ENCODE peak calls at places on chromosomes 7 and 10, in five cellular contexts. S, H, N, G and L are unnamed samples.

GRCh38 chr7:49893131-49893530 is 119.7 kb downstream of the VWC2 start:
- DNase-seq in S (no peak), H (no peak), N (no peak), G (no peak), L (no peak)

GRCh38 chr7:38321967-38322366 is 48.5 kb upstream of the TARP start:
- DNase-seq in S (no peak), H (no peak), N (no peak), G (no peak), L (no peak)

GRCh38 chr7:37728747-37729146 is 45.2 kb downstream of the GPR141 start:
- DNase-seq in S (no peak), H (peak; percentile 77), N (no peak), G (no peak), L (no peak)

GRCh38 chr7:17774248-17774647 is 166.0 kb downstream of the SNX13 start:
- DNase-seq in S (no peak), H (no peak), N (no peak), G (no peak), L (peak; percentile 96)

GRCh38 chr7:144863320-144863647 is 27.4 kb upstream of the TPK1 start:
- DNase-seq in S (no peak), H (no peak), N (no peak), G (no peak), L (no peak)

GRCh38 chr10:1472605-1473004 is 264.7 kb downstream of the ADARB2 start:
- DNase-seq in S (no peak), H (no peak), N (no peak), G (no peak), L (no peak)

GRCh38 chr7:133602291-133602690 is 349.4 kb downstream of the EXOC4 start:
- DNase-seq in S (no peak), H (no peak), N (no peak), G (no peak), L (no peak)

GRCh38 chr7:99860281-99861127 is 16.3 kb downstream of the OR2AE1 start:
- DNase-seq in S (no peak), H (peak; percentile 11), N (no peak), G (no peak), L (no peak)

GRCh38 chr10:100775866-100776265 is 30.5 kb downstream of the PAX2 start:
- DNase-seq in S (no peak), H (no peak), N (no peak), G (no peak), L (no peak)

GRCh38 chr10:61923210-61924024 is 21.9 kb downstream of the ARID5B start:
- DNase-seq in S (no peak), H (no peak), N (no peak), G (no peak), L (peak; percentile 85)

GRCh38 chr7:91310829-91311460 is 46.7 kb downstream of the FZD1 start:
- DNase-seq in S (no peak), H (peak; percentile 73), N (no peak), G (no peak), L (peak; percentile 2)

GRCh38 chr7:2007526-2007925 is 225.2 kb downstream of the MAD1L1 start:
- DNase-seq in S (no peak), H (no peak), N (no peak), G (no peak), L (no peak)

GRCh38 chr7:132292803-132293202 is 283.5 kb downstream of the PLXNA4 start:
- DNase-seq in S (no peak), H (no peak), N (no peak), G (no peak), L (peak; percentile 43)

DNA sequence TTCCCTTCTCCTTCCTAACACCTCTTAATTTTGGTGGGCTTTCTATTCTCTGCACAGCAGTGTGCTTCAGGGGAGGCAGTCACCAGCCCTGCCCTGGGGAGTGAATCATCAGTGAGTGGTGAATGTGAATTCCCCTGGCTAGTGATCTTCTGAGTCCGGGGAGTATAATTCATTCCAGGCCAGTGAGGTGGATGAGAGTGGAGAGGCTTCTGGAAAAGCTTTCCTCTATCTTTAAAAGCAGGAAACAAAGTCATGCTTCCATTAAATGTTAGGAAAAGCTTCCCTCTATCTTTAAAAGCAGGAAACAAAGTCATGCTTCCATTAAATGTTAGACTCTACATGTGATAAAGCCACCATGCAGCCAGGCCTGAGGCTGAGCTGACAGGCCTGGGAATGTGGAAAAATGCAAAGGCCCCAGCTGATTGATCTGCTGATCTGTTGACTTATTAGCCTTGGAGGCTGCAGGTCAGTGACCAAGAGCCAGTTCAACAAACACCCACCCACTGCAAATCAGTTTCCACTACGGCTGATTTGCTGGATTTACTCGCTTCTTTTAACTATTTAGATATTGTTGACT is 25.4 kb upstream of the ITGB1 start:
- DNase-seq in S (no peak), H (peak; percentile 86), N (no peak), G (no peak), L (peak; percentile 96)
- H3K4me2 ChIP-seq in S (no peak overlapping the region), H (no peak overlapping the region), N (no peak overlapping the region), G (no peak overlapping the region), L (no peak overlapping the region)

DNA sequence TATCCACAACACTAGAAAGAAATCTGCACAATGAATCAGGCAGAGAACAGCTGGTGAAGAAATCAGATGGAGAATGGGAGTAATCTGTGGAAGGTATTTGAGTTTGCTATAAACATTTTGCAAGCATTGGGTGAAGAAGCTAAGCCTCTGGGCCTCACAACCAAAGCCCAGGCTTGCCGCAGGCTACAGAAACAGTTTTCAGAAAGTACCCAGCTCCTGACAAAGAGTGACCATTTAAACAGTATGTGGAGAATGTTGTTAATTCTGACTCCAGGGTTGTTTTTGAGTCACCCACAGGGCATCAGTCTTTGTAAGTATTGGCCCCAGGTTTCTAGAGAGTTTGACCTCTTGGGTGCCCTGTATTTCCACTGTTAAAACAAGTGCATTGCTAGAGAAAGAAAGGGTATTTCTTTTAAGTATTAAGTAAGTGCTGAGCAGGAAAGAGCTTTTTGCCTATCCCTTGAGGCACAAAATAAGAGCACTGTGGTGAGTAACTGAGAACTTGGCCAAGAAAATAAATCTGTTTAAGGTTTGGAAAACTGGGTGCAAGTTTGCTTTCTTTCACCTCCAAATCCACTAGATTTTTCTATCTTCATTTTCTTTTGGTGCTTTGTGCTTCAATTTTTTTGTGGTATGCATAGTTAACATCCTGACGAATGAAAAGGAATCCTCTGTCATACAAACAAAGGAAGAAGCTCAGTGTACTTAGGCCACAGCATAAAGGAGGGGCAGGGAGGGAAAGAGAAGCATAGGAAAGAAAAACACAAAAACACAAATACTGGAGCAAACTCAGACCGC is 691.8 kb downstream of the SUGCT start:
- DNase-seq in S (peak; percentile 42), H (peak; percentile 98), N (no peak), G (no peak), L (peak; percentile 83)
- H3K9ac ChIP-seq in S (no peak overlapping the region), H (no peak overlapping the region), N (peak overlapping the region; percentile 11), G (no peak overlapping the region), L (peak overlapping the region; percentile 84)

GRCh38 chr10:51014680-51015425 is 59.4 kb upstream of the PRKG1 start:
- DNase-seq in S (no peak), H (no peak), N (no peak), G (no peak), L (peak; percentile 80)
- H2BK12ac ChIP-seq in S (no peak overlapping the region), H (no peak overlapping the region), N (no peak overlapping the region), G (no peak overlapping the region), L (no peak overlapping the region)

GRCh38 chr7:42869131-42870020 is 42.5 kb downstream of the C7orf25 start:
- DNase-seq in S (no peak), H (no peak), N (no peak), G (no peak), L (peak; percentile 30)
- H3K4me2 ChIP-seq in S (no peak overlapping the region), H (no peak overlapping the region), N (no peak overlapping the region), G (no peak overlapping the region), L (no peak overlapping the region)